ENCODE peak calls at places on chromosomes 1 and 21, in seven cellular contexts. Z, W, A, I, D, X and L are unnamed samples.
A peak's percentile ranks its signal among the peaks of the same experiment; 100 is the strongest.

GRCh38 chr1:1173793-1174415 is at the start of gene TTLL10:
- DNase-seq in Z (no peak), W (peak; percentile 72), A (no peak), I (no peak), D (no peak), X (no peak), L (no peak)

GRCh38 chr1:108884968-108885367 is 8.2 kb downstream of the GPSM2 start:
- DNase-seq in Z (no peak), W (no peak), A (no peak), I (no peak), D (no peak), X (no peak), L (no peak)

GRCh38 chr21:20083336-20083735 is 914.9 kb upstream of the NCAM2 start:
- DNase-seq in Z (no peak), W (no peak), A (no peak), I (no peak), D (no peak), X (no peak), L (no peak)

GRCh38 chr1:29800120-29800519 is 563.8 kb downstream of the PTPRU start:
- DNase-seq in Z (no peak), W (no peak), A (no peak), I (no peak), D (no peak), X (no peak), L (no peak)

GRCh38 chr1:109441105-109441504 is 14.9 kb upstream of the PSMA5 start:
- DNase-seq in Z (no peak), W (no peak), A (no peak), I (no peak), D (no peak), X (peak; percentile 43), L (no peak)

GRCh38 chr1:11062965-11063401 is 3.2 kb upstream of the SRM start:
- DNase-seq in Z (no peak), W (peak; percentile 27), A (no peak), I (no peak), D (no peak), X (no peak), L (no peak)

GRCh38 chr1:6770727-6771567 is 14.3 kb upstream of the CAMTA1 start:
- DNase-seq in Z (peak; percentile 30), W (no peak), A (no peak), I (no peak), D (no peak), X (peak; percentile 50), L (no peak)

GRCh38 chr1:115782571-115783281 is 14.2 kb upstream of the CASQ2 start:
- DNase-seq in Z (peak; percentile 67), W (no peak), A (no peak), I (no peak), D (peak; percentile 32), X (peak; percentile 45), L (peak; percentile 99)

GRCh38 chr1:24622218-24622617 is 20.9 kb upstream of the SRRM1 start:
- DNase-seq in Z (no peak), W (no peak), A (no peak), I (no peak), D (no peak), X (no peak), L (no peak)

GRCh38 chr1:99849413-99849743 is 783 bp upstream of the AGL start:
- DNase-seq in Z (no peak), W (no peak), A (no peak), I (no peak), D (peak; percentile 8), X (no peak), L (no peak)

GRCh38 chr1:76336951-76337371 is 262.4 kb downstream of the ST6GALNAC3 start:
- DNase-seq in Z (peak; percentile 36), W (no peak), A (no peak), I (no peak), D (no peak), X (peak; percentile 84), L (no peak)

GRCh38 chr1:54574158-54574778 is 26.2 kb downstream of the ACOT11 start:
- DNase-seq in Z (no peak), W (no peak), A (no peak), I (no peak), D (no peak), X (no peak), L (no peak)

DNA sequence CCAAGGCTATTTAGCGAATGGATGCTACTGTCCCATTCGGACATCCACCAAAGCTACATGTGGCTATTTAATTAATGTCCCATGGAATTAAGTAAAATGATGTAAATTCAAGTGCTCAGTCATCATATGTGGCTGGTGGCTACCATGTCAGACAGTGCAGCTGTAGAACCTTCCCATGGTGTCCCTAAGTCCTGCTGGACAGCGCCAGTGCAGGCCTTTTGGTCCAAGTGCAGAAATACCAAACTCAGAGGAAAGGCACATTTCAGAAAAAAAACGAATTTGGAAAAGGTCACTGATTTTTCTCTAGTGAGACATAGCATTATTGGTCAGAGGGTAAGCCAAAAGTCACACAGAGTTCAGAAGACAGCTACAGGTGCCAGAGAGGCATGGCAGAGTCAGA is 17.6 kb downstream of the TMPRSS2 start:
- DNase-seq in Z (no peak), W (no peak), A (no peak), I (no peak), D (no peak), X (no peak), L (no peak)
- H3K4me1 ChIP-seq in Z (no peaks in the 10 kb centered on the region), W (no peaks in the 10 kb centered on the region), A (no peaks in the 10 kb centered on the region), I (no peaks in the 10 kb centered on the region), D (peaks cover 8% of the 10 kb centered on the region), X (peaks cover 4% of the 10 kb centered on the region), L (no peaks in the 10 kb centered on the region)

DNA sequence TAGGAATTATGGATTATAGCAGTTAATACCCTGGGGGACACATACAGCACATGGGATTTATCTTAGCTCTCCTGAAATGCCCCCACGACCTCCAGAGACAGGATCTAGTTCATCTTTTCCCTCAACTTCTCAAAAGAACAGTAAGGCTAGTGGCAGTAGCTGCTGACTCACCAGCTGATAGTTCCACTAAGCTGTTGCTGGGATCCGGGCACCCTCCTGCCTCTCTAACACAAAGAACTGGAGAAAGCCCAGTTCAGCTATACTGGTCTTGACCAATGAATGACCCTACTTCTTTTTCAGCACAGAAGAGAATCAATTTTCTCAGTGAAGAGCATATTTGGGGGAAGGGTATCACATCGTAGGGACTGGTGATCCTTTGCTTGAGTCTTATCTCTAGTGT is 84.1 kb downstream of the PGBD5 start:
- DNase-seq in Z (no peak), W (no peak), A (no peak), I (no peak), D (no peak), X (no peak), L (no peak)
- H3K4me1 ChIP-seq in Z (no peaks in the 10 kb centered on the region), W (no peaks in the 10 kb centered on the region), A (no peaks in the 10 kb centered on the region), I (no peaks in the 10 kb centered on the region), D (no peaks in the 10 kb centered on the region), X (no peaks in the 10 kb centered on the region), L (no peaks in the 10 kb centered on the region)

GRCh38 chr1:150066328-150066727 is 1.2 kb upstream of the VPS45 start:
- DNase-seq in Z (no peak), W (no peak), A (no peak), I (no peak), D (no peak), X (no peak), L (no peak)
- H3K4me1 ChIP-seq in Z (no peaks in the 10 kb centered on the region), W (peaks cover 9% of the 10 kb centered on the region), A (peaks cover 18% of the 10 kb centered on the region), I (peaks cover 21% of the 10 kb centered on the region), D (no peaks in the 10 kb centered on the region), X (peaks cover 5% of the 10 kb centered on the region), L (peaks cover 20% of the 10 kb centered on the region)

GRCh38 chr1:37480581-37481288 is 6.4 kb downstream of the ZC3H12A start:
- DNase-seq in Z (no peak), W (no peak), A (no peak), I (no peak), D (no peak), X (no peak), L (no peak)
- H3K4me1 ChIP-seq in Z (peaks cover 43% of the 10 kb centered on the region), W (peaks cover 39% of the 10 kb centered on the region), A (peaks cover 71% of the 10 kb centered on the region), I (peaks cover 74% of the 10 kb centered on the region), D (peaks cover 47% of the 10 kb centered on the region), X (peaks cover 44% of the 10 kb centered on the region), L (no peaks in the 10 kb centered on the region)

GRCh38 chr1:32619701-32620485 is 30.5 kb downstream of the ZBTB8OS start:
- DNase-seq in Z (no peak), W (no peak), A (no peak), I (no peak), D (no peak), X (peak; percentile 29), L (no peak)
- H3K4me1 ChIP-seq in Z (no peaks in the 10 kb centered on the region), W (peaks cover 14% of the 10 kb centered on the region), A (no peaks in the 10 kb centered on the region), I (no peaks in the 10 kb centered on the region), D (no peaks in the 10 kb centered on the region), X (no peaks in the 10 kb centered on the region), L (no peaks in the 10 kb centered on the region)

DNA sequence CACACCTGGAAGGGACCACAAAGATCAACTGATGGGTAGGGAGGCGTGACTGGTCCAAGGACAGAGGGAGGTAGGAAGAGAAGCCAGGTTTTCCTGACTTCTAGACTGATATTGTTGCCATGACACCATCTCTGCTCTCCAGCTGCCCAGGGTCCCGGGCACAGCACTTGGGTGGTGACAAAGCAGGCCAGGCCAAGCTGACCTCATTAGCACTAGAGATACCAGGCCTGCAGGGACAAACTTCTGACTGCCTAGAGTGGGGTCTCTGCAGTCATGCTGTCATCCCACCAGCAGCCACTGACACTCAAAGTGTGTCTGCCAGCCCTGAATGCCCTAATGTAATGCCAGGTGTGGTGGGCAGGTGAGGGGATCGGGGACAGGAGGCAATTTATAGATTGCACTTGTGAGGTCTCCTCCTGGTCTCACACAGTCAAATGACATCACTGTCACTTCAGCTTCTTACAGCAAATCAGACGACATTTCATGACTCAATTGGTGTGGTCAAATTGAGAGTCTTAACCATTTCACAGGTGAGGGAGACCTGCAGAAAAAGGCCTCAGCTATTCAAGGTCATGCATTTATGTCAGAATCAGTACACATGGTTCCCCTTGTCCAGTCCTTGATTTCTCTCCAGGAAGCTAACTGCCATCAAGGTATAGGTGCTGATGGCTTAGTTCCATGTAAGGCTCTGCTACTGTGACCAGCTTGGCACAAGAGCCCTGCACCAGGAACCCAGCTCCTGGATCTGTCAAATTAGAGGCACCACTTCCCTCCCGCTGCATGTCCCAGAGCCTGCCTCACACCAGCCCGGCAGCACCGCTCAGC is 2.7 kb downstream of the SLC9A1 start:
- DNase-seq in Z (no peak), W (no peak), A (no peak), I (no peak), D (no peak), X (no peak), L (no peak)
- H3K4me1 ChIP-seq in Z (peaks cover 21% of the 10 kb centered on the region), W (peaks cover 62% of the 10 kb centered on the region), A (peaks cover 28% of the 10 kb centered on the region), I (peaks cover 66% of the 10 kb centered on the region), D (peaks cover 42% of the 10 kb centered on the region), X (peaks cover 31% of the 10 kb centered on the region), L (no peaks in the 10 kb centered on the region)

GRCh38 chr21:34994646-34995631 is 54.2 kb downstream of the RUNX1 start:
- DNase-seq in Z (no peak), W (no peak), A (no peak), I (peak; percentile 49), D (no peak), X (no peak), L (no peak)

GRCh38 chr21:34992736-34993135 is 56.4 kb downstream of the RUNX1 start:
- DNase-seq in Z (no peak), W (no peak), A (no peak), I (peak; percentile 83), D (no peak), X (peak; percentile 73), L (no peak)

GRCh38 chr21:34997295-34997694 is 51.8 kb downstream of the RUNX1 start:
- DNase-seq in Z (no peak), W (no peak), A (no peak), I (no peak), D (no peak), X (no peak), L (no peak)

GRCh38 chr21:34996304-34997081 is 52.6 kb downstream of the RUNX1 start:
- DNase-seq in Z (no peak), W (no peak), A (no peak), I (peak; percentile 84), D (no peak), X (peak; percentile 41), L (no peak)

GRCh38 chr21:34995979-34996303 is 53.2 kb downstream of the RUNX1 start:
- DNase-seq in Z (no peak), W (no peak), A (no peak), I (no peak), D (no peak), X (peak; percentile 36), L (no peak)
- H3K4me1 ChIP-seq in Z (no peaks in the 10 kb centered on the region), W (peaks cover 39% of the 10 kb centered on the region), A (no peaks in the 10 kb centered on the region), I (no peaks in the 10 kb centered on the region), D (no peaks in the 10 kb centered on the region), X (peaks cover 18% of the 10 kb centered on the region), L (no peaks in the 10 kb centered on the region)